ENCODE peak calls at places on chromosomes 5 and 9, in ten cellular contexts. O is cardiac muscle cell; H is heart right ventricle; I is mesendoderm; L is left ventricle myocardium inferior; B is BE2C; C is AG04450; Q is CD4-positive, CD25-positive, alpha-beta regulatory T cell; M is adrenal gland; D is right atrium auricular region. R is an unnamed sample. For H3K27me3, the result is how much of the 10 kb centered on the place peaks cover.

GRCh38 chr9:76162751-76163500 is 231.3 kb downstream of the RFK start:
- DNase-seq in O (peak), H (no peak), I (no peak), L (no peak), B (no peak), C (peak), Q (no peak), M (no peak), D (no peak), R (no peak)

GRCh38 chr9:90127923-90128322 is 514.7 kb downstream of the DIRAS2 start:
- DNase-seq in O (no peak), H (peak), I (no peak), L (peak), B (no peak), C (no peak), Q (no peak), M (no peak), D (no peak), R (no peak)

GRCh38 chr9:132146015-132146414 is 15.8 kb upstream of the NTNG2 start:
- DNase-seq in O (no peak), H (no peak), I (no peak), L (no peak), B (no peak), C (no peak), Q (no peak), M (no peak), D (no peak), R (no peak)

GRCh38 chr5:166341708-166342329 is 1949.6 kb upstream of the WWC1 start:
- DNase-seq in O (no peak), H (no peak), I (peak), L (no peak), B (no peak), C (no peak), Q (no peak), M (no peak), D (no peak), R (no peak)

GRCh38 chr5:125870271-125870670 is 552.9 kb upstream of the GRAMD2B start:
- DNase-seq in O (no peak), H (no peak), I (no peak), L (no peak), B (peak), C (no peak), Q (no peak), M (no peak), D (no peak), R (no peak)

GRCh38 chr9:98785333-98785933 is 10.9 kb downstream of the ANKS6 start:
- DNase-seq in O (no peak), H (no peak), I (no peak), L (no peak), B (no peak), C (no peak), Q (no peak), M (peak), D (peak), R (no peak)

GRCh38 chr9:124411514-124412227 is 3.6 kb downstream of the PSMB7 start:
- DNase-seq in O (no peak), H (no peak), I (no peak), L (no peak), B (no peak), C (no peak), Q (no peak), M (no peak), D (no peak), R (no peak)

GRCh38 chr9:113520109-113520642 is 56.6 kb downstream of the RGS3 start:
- DNase-seq in O (no peak), H (no peak), I (no peak), L (no peak), B (no peak), C (no peak), Q (peak), M (no peak), D (no peak), R (peak)

GRCh38 chr5:20286512-20286911 is 298.5 kb upstream of the CDH18 start:
- DNase-seq in O (no peak), H (no peak), I (no peak), L (no peak), B (no peak), C (peak), Q (no peak), M (no peak), D (no peak), R (no peak)

GRCh38 chr5:33588654-33589372 is 148.0 kb downstream of the TARS1 start:
- DNase-seq in O (peak), H (no peak), I (peak), L (no peak), B (peak), C (no peak), Q (peak), M (no peak), D (no peak), R (no peak)

GRCh38 chr5:174501461-174502069 is 222.8 kb upstream of the MSX2 start:
- DNase-seq in O (no peak), H (no peak), I (no peak), L (no peak), B (no peak), C (no peak), Q (no peak), M (no peak), D (peak), R (no peak)

GRCh38 chr5:94893404-94894145 is 275.1 kb downstream of the SLF1 start:
- DNase-seq in O (peak), H (no peak), I (peak), L (no peak), B (peak), C (no peak), Q (no peak), M (no peak), D (no peak), R (no peak)
- H3K27me3 ChIP-seq in O (under half), H (under half), I (under half), L (under half), B (under half), C (under half), Q (under half), M (under half), D (under half), R (under half)

GRCh38 chr9:27359763-27360162 is 62.8 kb upstream of the EQTN start:
- DNase-seq in O (no peak), H (no peak), I (no peak), L (no peak), B (no peak), C (no peak), Q (no peak), M (no peak), D (no peak), R (no peak)

GRCh38 chr9:27355166-27355565 is 58.2 kb upstream of the EQTN start:
- DNase-seq in O (no peak), H (no peak), I (no peak), L (no peak), B (no peak), C (no peak), Q (no peak), M (no peak), D (no peak), R (no peak)

GRCh38 chr9:27358007-27358406 is 61.1 kb upstream of the EQTN start:
- DNase-seq in O (no peak), H (no peak), I (no peak), L (no peak), B (no peak), C (no peak), Q (no peak), M (no peak), D (no peak), R (no peak)

GRCh38 chr9:27353405-27354229 is 56.7 kb upstream of the EQTN start:
- DNase-seq in O (no peak), H (no peak), I (peak), L (no peak), B (peak), C (no peak), Q (no peak), M (peak), D (no peak), R (no peak)

DNA sequence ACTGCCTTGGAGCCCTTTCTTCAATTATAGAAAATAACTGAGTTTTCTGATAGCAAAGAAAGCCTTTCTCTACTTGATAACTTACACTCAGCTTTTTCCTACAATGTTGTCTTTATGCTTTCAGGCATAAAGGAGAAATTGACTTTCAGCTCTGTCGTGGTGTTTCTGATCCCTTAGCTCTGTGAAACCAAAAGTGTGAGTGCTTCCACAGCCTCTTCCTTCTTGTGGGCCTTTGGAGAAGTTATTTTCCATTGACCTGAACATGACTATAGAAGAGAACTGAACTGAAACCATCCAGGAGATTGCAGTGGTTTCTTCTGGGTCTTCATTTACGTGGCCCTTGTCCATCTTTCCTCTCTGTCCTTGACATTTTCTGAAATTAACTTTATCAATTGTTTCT is 59.5 kb upstream of the EQTN start:
- DNase-seq in O (no peak), H (no peak), I (no peak), L (no peak), B (no peak), C (no peak), Q (no peak), M (no peak), D (no peak), R (no peak)
- H3K27me3 ChIP-seq in O (under half), H (under half), I (under half), L (under half), B (under half), C (under half), Q (under half), M (under half), D (under half), R (under half)

DNA sequence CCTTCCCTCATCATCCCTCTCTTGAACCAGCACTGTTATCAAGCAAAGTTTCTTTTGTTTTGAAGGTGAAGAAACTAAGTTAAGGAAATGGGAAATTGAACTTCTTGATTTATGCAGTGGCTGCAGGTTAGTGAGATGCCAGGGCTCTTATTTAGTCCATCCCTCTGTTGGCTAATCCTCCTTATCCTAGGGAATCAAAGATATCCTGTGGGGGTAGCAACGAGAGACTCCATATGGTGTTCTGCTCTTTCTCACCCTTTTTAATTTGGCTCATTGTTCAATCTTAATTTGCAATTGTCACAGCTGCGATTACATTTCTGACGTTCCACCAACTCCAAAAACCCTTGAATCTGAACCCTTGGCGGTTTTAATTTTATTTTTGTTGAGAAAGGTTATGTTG is 91.1 kb downstream of the MAT2B start:
- DNase-seq in O (no peak), H (no peak), I (peak), L (no peak), B (no peak), C (no peak), Q (no peak), M (no peak), D (no peak), R (no peak)
- H3K27me3 ChIP-seq in O (under half), H (under half), I (under half), L (under half), B (under half), C (under half), Q (under half), M (under half), D (under half), R (under half)

DNA sequence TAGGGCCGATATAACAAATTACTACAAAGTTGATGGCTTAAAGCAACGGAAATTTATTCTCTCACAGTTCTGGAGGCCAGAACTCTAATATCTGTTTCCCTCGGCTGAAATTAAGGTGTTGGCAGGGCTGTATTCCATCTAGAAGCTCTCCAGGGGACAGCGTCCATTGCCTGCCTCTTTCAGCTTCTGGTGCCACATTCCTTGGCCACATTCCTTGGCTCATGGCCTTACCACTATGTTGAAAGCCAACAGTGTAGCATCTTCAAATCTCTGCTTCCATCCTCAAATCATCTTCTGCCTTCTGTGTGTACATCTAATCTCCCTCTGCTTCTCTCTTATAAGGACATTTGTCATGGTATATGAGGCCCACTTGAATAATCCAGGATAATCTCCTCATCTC is 17.2 kb downstream of the FGF10 start:
- DNase-seq in O (no peak), H (no peak), I (peak), L (no peak), B (no peak), C (no peak), Q (no peak), M (no peak), D (no peak), R (no peak)
- H3K27me3 ChIP-seq in O (under half), H (under half), I (under half), L (under half), B (under half), C (under half), Q (under half), M (under half), D (under half), R (under half)

GRCh38 chr5:159921721-159922120 is 5.4 kb downstream of the ADRA1B start:
- DNase-seq in O (no peak), H (no peak), I (no peak), L (no peak), B (no peak), C (no peak), Q (no peak), M (no peak), D (no peak), R (no peak)
- H3K27me3 ChIP-seq in O (under half), H (under half), I (under half), L (under half), B (half or more), C (under half), Q (under half), M (under half), D (under half), R (under half)

GRCh38 chr5:78507531-78507930 is 141.0 kb downstream of the LHFPL2 start:
- DNase-seq in O (no peak), H (no peak), I (no peak), L (no peak), B (no peak), C (no peak), Q (no peak), M (no peak), D (no peak), R (no peak)
- H3K27me3 ChIP-seq in O (under half), H (under half), I (under half), L (under half), B (under half), C (under half), Q (under half), M (under half), D (under half), R (under half)

DNA sequence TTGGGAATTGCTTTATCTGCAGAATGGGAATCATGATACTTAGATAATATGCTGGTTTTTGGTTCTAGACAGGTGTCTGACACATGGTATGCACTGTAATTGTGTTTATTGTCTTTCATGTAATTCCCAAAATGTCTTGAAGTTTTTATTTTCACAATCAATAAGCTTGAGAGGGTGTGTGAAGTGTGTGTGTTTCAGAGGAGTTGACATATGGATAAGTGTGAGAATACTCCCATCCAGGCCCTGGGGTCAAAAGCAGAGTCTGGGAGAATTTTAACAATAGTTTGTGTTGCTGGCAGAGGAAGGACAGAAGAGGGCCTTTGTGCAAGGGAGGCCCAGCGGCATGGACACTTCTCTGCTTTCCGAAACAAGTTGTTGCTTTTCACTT is 8.4 kb downstream of the PRDM6 start:
- DNase-seq in O (no peak), H (no peak), I (no peak), L (no peak), B (no peak), C (no peak), Q (no peak), M (no peak), D (no peak), R (no peak)
- H3K27me3 ChIP-seq in O (half or more), H (half or more), I (half or more), L (half or more), B (half or more), C (under half), Q (under half), M (half or more), D (under half), R (under half)

DNA sequence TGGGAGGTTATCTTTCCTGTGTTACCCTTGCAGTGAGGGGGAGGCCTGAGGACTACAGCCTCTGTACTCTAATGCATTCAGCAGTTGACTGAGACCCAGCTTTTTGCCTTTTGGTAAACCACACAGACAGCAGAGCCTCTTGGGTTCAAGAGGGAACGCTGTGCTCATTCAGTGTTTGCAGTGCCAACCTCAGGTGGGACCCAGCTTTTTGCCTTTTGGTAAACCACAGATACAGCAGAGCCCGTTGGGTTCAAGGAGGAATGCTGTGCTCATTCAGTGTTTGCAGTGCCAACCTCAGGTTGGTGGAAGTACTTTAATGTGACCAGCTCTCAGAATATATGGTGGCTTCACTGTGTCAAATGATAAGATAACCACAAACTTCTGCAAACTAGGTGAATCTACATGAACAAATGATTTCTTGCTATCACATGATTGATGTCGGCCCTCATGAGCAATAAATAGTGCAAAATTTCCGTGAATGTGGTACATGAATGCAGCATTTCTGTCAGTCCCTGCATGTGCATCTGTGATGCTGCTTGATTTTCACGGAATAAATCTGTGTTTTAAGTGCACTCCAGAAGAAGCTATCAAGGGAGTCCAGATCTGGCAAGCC is 1.7 kb downstream of the IQGAP2 start:
- DNase-seq in O (no peak), H (no peak), I (no peak), L (no peak), B (no peak), C (no peak), Q (no peak), M (no peak), D (no peak), R (no peak)
- H3K27me3 ChIP-seq in O (under half), H (under half), I (under half), L (half or more), B (half or more), C (under half), Q (under half), M (under half), D (under half), R (under half)

GRCh38 chr5:7857918-7858632 is 7.1 kb upstream of the CFAP90 start:
- DNase-seq in O (no peak), H (no peak), I (no peak), L (no peak), B (no peak), C (no peak), Q (peak), M (no peak), D (no peak), R (no peak)

GRCh38 chr5:7852988-7853387 is 2.1 kb upstream of the CFAP90 start:
- DNase-seq in O (no peak), H (no peak), I (peak), L (no peak), B (no peak), C (no peak), Q (no peak), M (no peak), D (no peak), R (no peak)

GRCh38 chr5:7855611-7856010 is 4.7 kb upstream of the CFAP90 start:
- DNase-seq in O (no peak), H (no peak), I (no peak), L (no peak), B (no peak), C (no peak), Q (no peak), M (no peak), D (no peak), R (no peak)

GRCh38 chr5:7857361-7857760 is 6.4 kb upstream of the CFAP90 start:
- DNase-seq in O (no peak), H (no peak), I (no peak), L (no peak), B (no peak), C (no peak), Q (no peak), M (no peak), D (no peak), R (no peak)

DNA sequence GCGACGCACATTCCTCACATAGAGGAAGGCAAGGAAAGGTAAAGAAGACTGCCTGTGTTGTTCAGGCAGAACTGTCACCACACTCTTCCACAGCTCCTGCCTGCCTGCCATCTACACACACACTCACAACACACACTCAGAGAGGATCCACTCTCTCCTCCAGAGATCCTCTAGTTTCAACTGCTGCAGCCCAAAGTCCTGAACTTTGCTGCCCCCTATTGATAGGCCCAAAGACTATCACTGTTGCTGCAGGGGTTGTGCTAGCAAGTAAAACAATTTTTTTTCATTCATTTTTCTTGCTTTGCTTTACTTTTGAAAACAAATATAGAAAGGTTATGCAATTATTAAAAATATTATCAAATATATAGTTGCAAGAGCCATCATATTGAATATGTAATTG is 5.9 kb upstream of the CFAP90 start:
- DNase-seq in O (peak), H (no peak), I (peak), L (no peak), B (peak), C (no peak), Q (peak), M (no peak), D (no peak), R (peak)
- H3K27me3 ChIP-seq in O (under half), H (under half), I (under half), L (under half), B (under half), C (under half), Q (under half), M (under half), D (under half), R (under half)

DNA sequence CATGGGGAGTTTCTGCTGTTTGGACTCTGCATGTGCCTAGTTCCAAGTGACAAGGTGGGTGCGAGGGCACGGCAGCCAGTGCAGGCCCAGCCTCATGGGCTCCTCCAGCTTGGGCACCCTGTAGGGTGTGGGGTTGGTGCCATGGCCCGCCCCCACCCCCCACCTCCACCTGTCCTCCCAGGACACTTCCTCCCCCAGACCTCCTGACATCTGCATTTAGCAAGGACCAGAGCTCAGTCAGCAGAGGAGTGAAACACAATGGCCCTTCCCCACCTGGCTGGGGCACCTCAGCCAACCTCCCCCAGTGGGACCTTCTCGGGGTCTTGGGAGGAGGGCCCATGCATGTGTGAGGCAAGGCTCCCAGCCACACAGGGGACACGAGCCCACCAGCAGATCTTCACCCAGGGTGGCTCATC is 1.9 kb upstream of the NKD2 start:
- DNase-seq in O (no peak), H (peak), I (no peak), L (peak), B (no peak), C (no peak), Q (no peak), M (peak), D (peak), R (no peak)
- H3K27me3 ChIP-seq in O (half or more), H (under half), I (under half), L (under half), B (half or more), C (half or more), Q (under half), M (under half), D (under half), R (under half)

R was measured in pancreas.